ENCODE peak calls at places on chromosomes 2 and 18, in six cellular contexts. T, P, S, C, G and M are unnamed samples. For H3K4me1, the result is how much of the 10 kb centered on the place peaks cover.

GRCh38 chr2:17756629-17757028 is 2.7 kb downstream of the GEN1 start:
- DNase-seq in T (no peak), P (no peak), S (no peak), C (no peak), G (no peak), M (no peak)

GRCh38 chr2:54342603-54343002 is 86.6 kb upstream of the TSPYL6 start:
- DNase-seq in T (no peak), P (no peak), S (no peak), C (no peak), G (no peak), M (no peak)

GRCh38 chr2:170155022-170155722 is 22.8 kb upstream of the MYO3B start:
- DNase-seq in T (peak), P (no peak), S (peak), C (peak), G (peak), M (peak)

GRCh38 chr2:44268259-44268649 is 7.0 kb upstream of the SLC3A1 start:
- DNase-seq in T (no peak), P (no peak), S (no peak), C (peak), G (no peak), M (peak)

GRCh38 chr18:53991805-53992204 is 232.7 kb downstream of the MBD2 start:
- DNase-seq in T (no peak), P (no peak), S (no peak), C (no peak), G (no peak), M (peak)

GRCh38 chr2:43176449-43176848 is 50.0 kb downstream of the ZFP36L2 start:
- DNase-seq in T (no peak), P (no peak), S (no peak), C (no peak), G (no peak), M (no peak)

GRCh38 chr2:157261199-157261782 is 3.8 kb downstream of the GALNT5 start:
- DNase-seq in T (peak), P (peak), S (no peak), C (no peak), G (peak), M (peak)

GRCh38 chr2:96324716-96325037 is 440 bp upstream of the ITPRIPL1 start:
- DNase-seq in T (no peak), P (no peak), S (no peak), C (no peak), G (no peak), M (no peak)

GRCh38 chr2:38174646-38175096 is 98.7 kb upstream of the CYP1B1 start:
- DNase-seq in T (peak), P (no peak), S (no peak), C (no peak), G (no peak), M (no peak)

GRCh38 chr2:133411857-133412256 is 156.4 kb downstream of the NCKAP5 start:
- DNase-seq in T (no peak), P (no peak), S (peak), C (peak), G (no peak), M (no peak)

GRCh38 chr2:213002383-213002782 is 149.0 kb downstream of the IKZF2 start:
- DNase-seq in T (no peak), P (no peak), S (no peak), C (no peak), G (no peak), M (no peak)

GRCh38 chr18:13563390-13563805 is 163.0 kb downstream of the FAM210A start:
- DNase-seq in T (no peak), P (no peak), S (no peak), C (no peak), G (no peak), M (no peak)

GRCh38 chr2:24793752-24794477 is 690 bp downstream of the CENPO start:
- DNase-seq in T (peak), P (no peak), S (peak), C (peak), G (no peak), M (peak)

GRCh38 chr2:64448069-64448468 is 5.9 kb upstream of the LGALSL start:
- DNase-seq in T (no peak), P (no peak), S (no peak), C (peak), G (no peak), M (no peak)

GRCh38 chr2:64613276-64613675 is 40.4 kb downstream of the SERTAD2 start:
- DNase-seq in T (no peak), P (no peak), S (no peak), C (no peak), G (no peak), M (no peak)

GRCh38 chr2:100365434-100365833 is 43.1 kb upstream of the LONRF2 start:
- DNase-seq in T (peak), P (peak), S (no peak), C (no peak), G (no peak), M (peak)

GRCh38 chr18:72985686-72986085 is 117.9 kb upstream of the NETO1 start:
- DNase-seq in T (no peak), P (no peak), S (no peak), C (no peak), G (no peak), M (peak)

GRCh38 chr2:64718250-64718866 is 64.6 kb upstream of the SERTAD2 start:
- DNase-seq in T (no peak), P (no peak), S (no peak), C (no peak), G (peak), M (no peak)

GRCh38 chr2:168118733-168119518 is 128.5 kb downstream of the STK39 start:
- DNase-seq in T (peak), P (peak), S (peak), C (peak), G (peak), M (peak)

GRCh38 chr2:69456950-69457445 is 19.8 kb upstream of the NFU1 start:
- DNase-seq in T (no peak), P (no peak), S (no peak), C (no peak), G (no peak), M (no peak)

GRCh38 chr2:230643576-230644291 is 68.9 kb upstream of the CAB39 start:
- DNase-seq in T (no peak), P (no peak), S (no peak), C (no peak), G (no peak), M (no peak)

GRCh38 chr2:237732790-237733349 is 65.7 kb upstream of the RBM44 start:
- DNase-seq in T (no peak), P (no peak), S (peak), C (peak), G (peak), M (no peak)

GRCh38 chr18:45208164-45208563 is 407.1 kb upstream of the SLC14A2 start:
- DNase-seq in T (no peak), P (no peak), S (no peak), C (no peak), G (no peak), M (no peak)

GRCh38 chr2:7513834-7514233 is 596.6 kb downstream of the RNF144A start:
- DNase-seq in T (no peak), P (no peak), S (no peak), C (no peak), G (no peak), M (no peak)

GRCh38 chr2:121722479-121722878 is 14.2 kb downstream of the NIFK start:
- DNase-seq in T (no peak), P (no peak), S (no peak), C (no peak), G (no peak), M (peak)

GRCh38 chr18:22194151-22194598 is 24.8 kb downstream of the GATA6 start:
- DNase-seq in T (peak), P (no peak), S (peak), C (peak), G (no peak), M (no peak)

GRCh38 chr2:152520759-152521158 is 185.8 kb downstream of the FMNL2 start:
- DNase-seq in T (no peak), P (no peak), S (no peak), C (no peak), G (no peak), M (no peak)

GRCh38 chr2:69582582-69583176 is 60.9 kb downstream of the AAK1 start:
- DNase-seq in T (peak), P (no peak), S (no peak), C (no peak), G (no peak), M (no peak)

GRCh38 chr2:694174-694573 is 17.0 kb upstream of the TMEM18 start:
- DNase-seq in T (no peak), P (no peak), S (no peak), C (no peak), G (no peak), M (peak)

GRCh38 chr2:62347563-62348270 is 151.8 kb downstream of the B3GNT2 start:
- DNase-seq in T (no peak), P (no peak), S (no peak), C (no peak), G (no peak), M (no peak)

GRCh38 chr18:53416985-53417384 is 807.5 kb downstream of the MBD2 start:
- DNase-seq in T (no peak), P (no peak), S (no peak), C (peak), G (no peak), M (no peak)

GRCh38 chr2:65300134-65300771 is 72.6 kb downstream of the ACTR2 start:
- DNase-seq in T (no peak), P (no peak), S (no peak), C (no peak), G (no peak), M (peak)

GRCh38 chr2:173584676-173585453 is 230.2 kb downstream of the CDCA7 start:
- DNase-seq in T (no peak), P (no peak), S (no peak), C (no peak), G (no peak), M (peak)

GRCh38 chr2:173593109-173593508 is 238.4 kb downstream of the CDCA7 start:
- DNase-seq in T (no peak), P (no peak), S (no peak), C (no peak), G (no peak), M (no peak)

GRCh38 chr2:173590278-173590811 is 235.7 kb downstream of the CDCA7 start:
- DNase-seq in T (peak), P (peak), S (no peak), C (no peak), G (peak), M (peak)

GRCh38 chr2:173589604-173590277 is 235.1 kb downstream of the CDCA7 start:
- DNase-seq in T (no peak), P (peak), S (peak), C (no peak), G (no peak), M (peak)

GRCh38 chr2:173588931-173589369 is 234.3 kb downstream of the CDCA7 start:
- DNase-seq in T (no peak), P (no peak), S (no peak), C (no peak), G (no peak), M (peak)
- H3K4me1 ChIP-seq in T (under half), P (under half), S (under half), C (under half), G (under half), M (under half)

DNA sequence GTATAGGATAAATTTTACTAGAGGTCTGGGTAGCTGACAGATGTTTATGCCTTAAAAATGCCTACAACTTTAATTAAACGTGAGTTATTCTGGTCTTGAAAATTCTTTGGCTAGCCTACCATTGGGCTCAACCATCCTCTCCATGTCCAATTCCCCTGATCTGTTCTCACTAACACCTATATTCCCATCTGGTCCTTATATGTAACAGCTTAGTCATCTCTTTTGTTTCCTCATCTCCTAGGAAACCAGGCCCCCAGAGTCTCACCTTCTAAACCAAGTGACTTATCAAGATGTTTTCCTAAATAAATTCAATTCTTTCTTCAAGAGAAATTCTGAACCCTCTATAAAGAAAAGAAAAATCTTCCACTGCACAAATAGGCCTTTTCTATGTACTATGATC is 148.5 kb downstream of the TTC32 start:
- DNase-seq in T (no peak), P (no peak), S (no peak), C (no peak), G (no peak), M (no peak)
- TF ChIP-seq EZH2phosphoT487 in T (no peak), P (no peak), S (no peak), C (no peak), G (no peak), M (no peak)

DNA sequence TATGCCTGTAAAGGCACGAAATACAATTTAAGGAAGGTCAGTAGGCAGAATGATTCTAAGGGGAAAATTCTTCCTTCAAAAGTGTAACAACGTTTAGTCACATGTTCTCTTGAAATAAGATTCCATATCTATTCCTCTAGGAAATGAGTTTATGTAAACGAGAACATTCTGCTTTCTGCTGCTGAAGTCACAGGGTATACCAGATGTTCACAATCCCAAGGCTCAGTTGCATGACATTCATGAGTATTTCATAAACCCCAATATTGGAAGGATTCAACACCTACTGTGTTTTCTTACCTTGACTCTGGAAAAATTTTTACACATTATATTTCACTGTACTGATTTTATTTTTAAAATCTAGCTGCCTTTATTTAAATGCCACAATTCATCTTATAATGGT is 542.8 kb upstream of the KLHL29 start:
- DNase-seq in T (no peak), P (no peak), S (no peak), C (no peak), G (no peak), M (no peak)
- H3K4me1 ChIP-seq in T (under half), P (under half), S (under half), C (under half), G (under half), M (under half)

GRCh38 chr2:107585851-107586250 is 240.8 kb upstream of the RGPD4 start:
- DNase-seq in T (no peak), P (no peak), S (no peak), C (no peak), G (no peak), M (peak)
- TF ChIP-seq EZH2phosphoT487 in T (no peak), P (no peak), S (no peak), C (no peak), G (no peak), M (no peak)

GRCh38 chr2:11325961-11326691 is 18.3 kb downstream of the ROCK2 start:
- DNase-seq in T (no peak), P (no peak), S (no peak), C (no peak), G (no peak), M (no peak)
- H3K4me1 ChIP-seq in T (under half), P (under half), S (under half), C (under half), G (under half), M (under half)